ENCODE peak calls at places on chromosomes 1 and 21, in seven cellular contexts. One of them, this sample, is unnamed.

GRCh38 chr1:201025571-201026002 is 2.1 kb upstream of the KIF21B start:
- DNase-seq in tibial artery: no peak
- DNase-seq in BE2C: no peak
- DNase-seq in midbrain: no peak
- DNase-seq in cardiac fibroblast: peak
- DNase-seq in AG04450: no peak
- DNase-seq in EH: peak
- DNase-seq in this sample: no peak

GRCh38 chr1:9289090-9289534 is 3.6 kb upstream of the SPSB1 start:
- DNase-seq in tibial artery: no peak
- DNase-seq in BE2C: peak
- DNase-seq in midbrain: peak
- DNase-seq in cardiac fibroblast: peak
- DNase-seq in AG04450: no peak
- DNase-seq in EH: peak
- DNase-seq in this sample: peak

GRCh38 chr1:41902125-41902524 is 16.6 kb downstream of the HIVEP3 start:
- DNase-seq in tibial artery: no peak
- DNase-seq in BE2C: no peak
- DNase-seq in midbrain: no peak
- DNase-seq in cardiac fibroblast: peak
- DNase-seq in AG04450: peak
- DNase-seq in EH: peak
- DNase-seq in this sample: no peak

GRCh38 chr1:214123061-214123784 is 135.4 kb downstream of the PROX1 start:
- DNase-seq in tibial artery: no peak
- DNase-seq in BE2C: peak
- DNase-seq in midbrain: peak
- DNase-seq in cardiac fibroblast: peak
- DNase-seq in AG04450: peak
- DNase-seq in EH: peak
- DNase-seq in this sample: peak

GRCh38 chr1:13956386-13956785 is 256.4 kb downstream of the PRDM2 start:
- DNase-seq in tibial artery: no peak
- DNase-seq in BE2C: no peak
- DNase-seq in midbrain: no peak
- DNase-seq in cardiac fibroblast: peak
- DNase-seq in AG04450: no peak
- DNase-seq in EH: no peak
- DNase-seq in this sample: no peak

GRCh38 chr1:26164036-26164927 is 4.5 kb downstream of the C1orf232 start:
- DNase-seq in tibial artery: no peak
- DNase-seq in BE2C: peak
- DNase-seq in midbrain: peak
- DNase-seq in cardiac fibroblast: peak
- DNase-seq in AG04450: no peak
- DNase-seq in EH: peak
- DNase-seq in this sample: no peak

GRCh38 chr1:235246022-235246948 is 81.7 kb downstream of the ARID4B start:
- DNase-seq in tibial artery: no peak
- DNase-seq in BE2C: no peak
- DNase-seq in midbrain: no peak
- DNase-seq in cardiac fibroblast: no peak
- DNase-seq in AG04450: no peak
- DNase-seq in EH: peak
- DNase-seq in this sample: no peak

GRCh38 chr1:17056586-17056985 is 2.8 kb upstream of the SDHB start:
- DNase-seq in tibial artery: peak
- DNase-seq in BE2C: no peak
- DNase-seq in midbrain: no peak
- DNase-seq in cardiac fibroblast: no peak
- DNase-seq in AG04450: no peak
- DNase-seq in EH: no peak
- DNase-seq in this sample: no peak

GRCh38 chr1:190084552-190084951 is 393.1 kb downstream of the BRINP3 start:
- DNase-seq in tibial artery: no peak
- DNase-seq in BE2C: peak
- DNase-seq in midbrain: no peak
- DNase-seq in cardiac fibroblast: no peak
- DNase-seq in AG04450: no peak
- DNase-seq in EH: no peak
- DNase-seq in this sample: peak

GRCh38 chr1:85607126-85607912 is 26.8 kb downstream of the CCN1 start:
- DNase-seq in tibial artery: no peak
- DNase-seq in BE2C: no peak
- DNase-seq in midbrain: no peak
- DNase-seq in cardiac fibroblast: peak
- DNase-seq in AG04450: peak
- DNase-seq in EH: peak
- DNase-seq in this sample: peak

GRCh38 chr1:228302086-228302485 is 94.2 kb downstream of the OBSCN start:
- DNase-seq in tibial artery: no peak
- DNase-seq in BE2C: no peak
- DNase-seq in midbrain: no peak
- DNase-seq in cardiac fibroblast: no peak
- DNase-seq in AG04450: no peak
- DNase-seq in EH: no peak
- DNase-seq in this sample: no peak

GRCh38 chr21:32519945-32520884 is 65.1 kb downstream of the TCP10L start:
- DNase-seq in tibial artery: no peak
- DNase-seq in BE2C: no peak
- DNase-seq in midbrain: no peak
- DNase-seq in cardiac fibroblast: no peak
- DNase-seq in AG04450: no peak
- DNase-seq in EH: no peak
- DNase-seq in this sample: no peak

GRCh38 chr1:81237531-81238528 is 562.9 kb upstream of the ADGRL2 start:
- DNase-seq in tibial artery: no peak
- DNase-seq in BE2C: no peak
- DNase-seq in midbrain: no peak
- DNase-seq in cardiac fibroblast: no peak
- DNase-seq in AG04450: no peak
- DNase-seq in EH: no peak
- DNase-seq in this sample: no peak